ENCODE peak calls at places on chromosomes 7 and 10, in five cellular contexts. One of them, this sample, is unnamed.

GRCh38 chr7:102280521-102280920 is 6.1 kb upstream of the SH2B2 start:
- DNase-seq in activated T-helper 2 cell treated with anti-CD3 and anti-CD28 coated beads, Interferon-gamma antibody, Interleukin-2, Interleukin-4, amounts not matched to agents 10 μg/mL and 5 μg/mL and 100 μg/mL, durations not matched to agents 14 hours and 24 hours and 36 hours: no peak
- DNase-seq in NCI-H1105 treated with DMSO at 0.1 percent for 48 hours: no peak
- DNase-seq in immature natural killer cell: no peak
- DNase-seq in putamen: no peak
- DNase-seq in this sample: no peak

GRCh38 chr10:83212632-83213349 is 926.5 kb upstream of the GHITM start:
- DNase-seq in activated T-helper 2 cell treated with anti-CD3 and anti-CD28 coated beads, Interferon-gamma antibody, Interleukin-2, Interleukin-4, amounts not matched to agents 10 μg/mL and 5 μg/mL and 100 μg/mL, durations not matched to agents 14 hours and 24 hours and 36 hours: no peak
- DNase-seq in NCI-H1105 treated with DMSO at 0.1 percent for 48 hours: no peak
- DNase-seq in immature natural killer cell: no peak
- DNase-seq in putamen: no peak
- DNase-seq in this sample: no peak

GRCh38 chr10:27240891-27241639 is 468 bp upstream of the ACBD5 start:
- DNase-seq in activated T-helper 2 cell treated with anti-CD3 and anti-CD28 coated beads, Interferon-gamma antibody, Interleukin-2, Interleukin-4, amounts not matched to agents 10 μg/mL and 5 μg/mL and 100 μg/mL, durations not matched to agents 14 hours and 24 hours and 36 hours: no peak
- DNase-seq in NCI-H1105 treated with DMSO at 0.1 percent for 48 hours: no peak
- DNase-seq in immature natural killer cell: peak
- DNase-seq in putamen: no peak
- DNase-seq in this sample: no peak

GRCh38 chr10:96276831-96277230 is 5.5 kb upstream of the BLNK start:
- DNase-seq in activated T-helper 2 cell treated with anti-CD3 and anti-CD28 coated beads, Interferon-gamma antibody, Interleukin-2, Interleukin-4, amounts not matched to agents 10 μg/mL and 5 μg/mL and 100 μg/mL, durations not matched to agents 14 hours and 24 hours and 36 hours: no peak
- DNase-seq in NCI-H1105 treated with DMSO at 0.1 percent for 48 hours: no peak
- DNase-seq in immature natural killer cell: no peak
- DNase-seq in putamen: no peak
- DNase-seq in this sample: no peak

GRCh38 chr7:3095046-3095445 is 51.4 kb upstream of the CARD11 start:
- DNase-seq in activated T-helper 2 cell treated with anti-CD3 and anti-CD28 coated beads, Interferon-gamma antibody, Interleukin-2, Interleukin-4, amounts not matched to agents 10 μg/mL and 5 μg/mL and 100 μg/mL, durations not matched to agents 14 hours and 24 hours and 36 hours: peak
- DNase-seq in NCI-H1105 treated with DMSO at 0.1 percent for 48 hours: no peak
- DNase-seq in immature natural killer cell: peak
- DNase-seq in putamen: no peak
- DNase-seq in this sample: no peak

GRCh38 chr7:127776776-127777390 is 124.9 kb downstream of the SND1 start:
- DNase-seq in activated T-helper 2 cell treated with anti-CD3 and anti-CD28 coated beads, Interferon-gamma antibody, Interleukin-2, Interleukin-4, amounts not matched to agents 10 μg/mL and 5 μg/mL and 100 μg/mL, durations not matched to agents 14 hours and 24 hours and 36 hours: no peak
- DNase-seq in NCI-H1105 treated with DMSO at 0.1 percent for 48 hours: no peak
- DNase-seq in immature natural killer cell: no peak
- DNase-seq in putamen: no peak
- DNase-seq in this sample: no peak

GRCh38 chr7:99975782-99976521 is at the start of gene AZGP1:
- DNase-seq in activated T-helper 2 cell treated with anti-CD3 and anti-CD28 coated beads, Interferon-gamma antibody, Interleukin-2, Interleukin-4, amounts not matched to agents 10 μg/mL and 5 μg/mL and 100 μg/mL, durations not matched to agents 14 hours and 24 hours and 36 hours: no peak
- DNase-seq in NCI-H1105 treated with DMSO at 0.1 percent for 48 hours: no peak
- DNase-seq in immature natural killer cell: no peak
- DNase-seq in putamen: peak
- DNase-seq in this sample: no peak

GRCh38 chr7:77455334-77455733 is 39.2 kb upstream of the GSAP start:
- DNase-seq in activated T-helper 2 cell treated with anti-CD3 and anti-CD28 coated beads, Interferon-gamma antibody, Interleukin-2, Interleukin-4, amounts not matched to agents 10 μg/mL and 5 μg/mL and 100 μg/mL, durations not matched to agents 14 hours and 24 hours and 36 hours: no peak
- DNase-seq in NCI-H1105 treated with DMSO at 0.1 percent for 48 hours: no peak
- DNase-seq in immature natural killer cell: no peak
- DNase-seq in putamen: peak
- DNase-seq in this sample: peak

GRCh38 chr10:9229702-9230101 is 1175.2 kb downstream of the GATA3 start:
- DNase-seq in activated T-helper 2 cell treated with anti-CD3 and anti-CD28 coated beads, Interferon-gamma antibody, Interleukin-2, Interleukin-4, amounts not matched to agents 10 μg/mL and 5 μg/mL and 100 μg/mL, durations not matched to agents 14 hours and 24 hours and 36 hours: no peak
- DNase-seq in NCI-H1105 treated with DMSO at 0.1 percent for 48 hours: no peak
- DNase-seq in immature natural killer cell: no peak
- DNase-seq in putamen: no peak
- DNase-seq in this sample: no peak

GRCh38 chr7:151083071-151083823 is at the start of gene TMUB1:
- DNase-seq in activated T-helper 2 cell treated with anti-CD3 and anti-CD28 coated beads, Interferon-gamma antibody, Interleukin-2, Interleukin-4, amounts not matched to agents 10 μg/mL and 5 μg/mL and 100 μg/mL, durations not matched to agents 14 hours and 24 hours and 36 hours: peak
- DNase-seq in NCI-H1105 treated with DMSO at 0.1 percent for 48 hours: peak
- DNase-seq in immature natural killer cell: peak
- DNase-seq in putamen: no peak
- DNase-seq in this sample: peak

GRCh38 chr10:34933676-34934075 is 118.6 kb upstream of the PARD3 start:
- DNase-seq in activated T-helper 2 cell treated with anti-CD3 and anti-CD28 coated beads, Interferon-gamma antibody, Interleukin-2, Interleukin-4, amounts not matched to agents 10 μg/mL and 5 μg/mL and 100 μg/mL, durations not matched to agents 14 hours and 24 hours and 36 hours: no peak
- DNase-seq in NCI-H1105 treated with DMSO at 0.1 percent for 48 hours: no peak
- DNase-seq in immature natural killer cell: no peak
- DNase-seq in putamen: no peak
- DNase-seq in this sample: no peak

GRCh38 chr7:151754142-151754590 is 122.7 kb downstream of the PRKAG2 start:
- DNase-seq in activated T-helper 2 cell treated with anti-CD3 and anti-CD28 coated beads, Interferon-gamma antibody, Interleukin-2, Interleukin-4, amounts not matched to agents 10 μg/mL and 5 μg/mL and 100 μg/mL, durations not matched to agents 14 hours and 24 hours and 36 hours: no peak
- DNase-seq in NCI-H1105 treated with DMSO at 0.1 percent for 48 hours: no peak
- DNase-seq in immature natural killer cell: no peak
- DNase-seq in putamen: no peak
- DNase-seq in this sample: peak

GRCh38 chr7:25032774-25033743 is 53.1 kb upstream of the OSBPL3 start:
- DNase-seq in activated T-helper 2 cell treated with anti-CD3 and anti-CD28 coated beads, Interferon-gamma antibody, Interleukin-2, Interleukin-4, amounts not matched to agents 10 μg/mL and 5 μg/mL and 100 μg/mL, durations not matched to agents 14 hours and 24 hours and 36 hours: no peak
- DNase-seq in NCI-H1105 treated with DMSO at 0.1 percent for 48 hours: no peak
- DNase-seq in immature natural killer cell: no peak
- DNase-seq in putamen: no peak
- DNase-seq in this sample: no peak

GRCh38 chr10:69914373-69915268 is 112.9 kb downstream of the COL13A1 start:
- DNase-seq in activated T-helper 2 cell treated with anti-CD3 and anti-CD28 coated beads, Interferon-gamma antibody, Interleukin-2, Interleukin-4, amounts not matched to agents 10 μg/mL and 5 μg/mL and 100 μg/mL, durations not matched to agents 14 hours and 24 hours and 36 hours: peak
- DNase-seq in NCI-H1105 treated with DMSO at 0.1 percent for 48 hours: peak
- DNase-seq in immature natural killer cell: peak
- DNase-seq in putamen: peak
- DNase-seq in this sample: peak

GRCh38 chr7:17304926-17305325 is 6.5 kb downstream of the AHR start:
- DNase-seq in activated T-helper 2 cell treated with anti-CD3 and anti-CD28 coated beads, Interferon-gamma antibody, Interleukin-2, Interleukin-4, amounts not matched to agents 10 μg/mL and 5 μg/mL and 100 μg/mL, durations not matched to agents 14 hours and 24 hours and 36 hours: no peak
- DNase-seq in NCI-H1105 treated with DMSO at 0.1 percent for 48 hours: peak
- DNase-seq in immature natural killer cell: no peak
- DNase-seq in putamen: no peak
- DNase-seq in this sample: no peak

GRCh38 chr10:114953047-114953446 is 15.1 kb downstream of the TRUB1 start:
- DNase-seq in activated T-helper 2 cell treated with anti-CD3 and anti-CD28 coated beads, Interferon-gamma antibody, Interleukin-2, Interleukin-4, amounts not matched to agents 10 μg/mL and 5 μg/mL and 100 μg/mL, durations not matched to agents 14 hours and 24 hours and 36 hours: no peak
- DNase-seq in NCI-H1105 treated with DMSO at 0.1 percent for 48 hours: no peak
- DNase-seq in immature natural killer cell: no peak
- DNase-seq in putamen: no peak
- DNase-seq in this sample: no peak

GRCh38 chr10:131035779-131036178 is 275.7 kb downstream of the TCERG1L start:
- DNase-seq in activated T-helper 2 cell treated with anti-CD3 and anti-CD28 coated beads, Interferon-gamma antibody, Interleukin-2, Interleukin-4, amounts not matched to agents 10 μg/mL and 5 μg/mL and 100 μg/mL, durations not matched to agents 14 hours and 24 hours and 36 hours: no peak
- DNase-seq in NCI-H1105 treated with DMSO at 0.1 percent for 48 hours: no peak
- DNase-seq in immature natural killer cell: no peak
- DNase-seq in putamen: no peak
- DNase-seq in this sample: no peak

GRCh38 chr10:3248526-3249255 is 76.1 kb upstream of the PITRM1 start:
- DNase-seq in activated T-helper 2 cell treated with anti-CD3 and anti-CD28 coated beads, Interferon-gamma antibody, Interleukin-2, Interleukin-4, amounts not matched to agents 10 μg/mL and 5 μg/mL and 100 μg/mL, durations not matched to agents 14 hours and 24 hours and 36 hours: no peak
- DNase-seq in NCI-H1105 treated with DMSO at 0.1 percent for 48 hours: no peak
- DNase-seq in immature natural killer cell: no peak
- DNase-seq in putamen: no peak
- DNase-seq in this sample: no peak

GRCh38 chr7:38656976-38657375 is 25.8 kb upstream of the AMPH start:
- DNase-seq in activated T-helper 2 cell treated with anti-CD3 and anti-CD28 coated beads, Interferon-gamma antibody, Interleukin-2, Interleukin-4, amounts not matched to agents 10 μg/mL and 5 μg/mL and 100 μg/mL, durations not matched to agents 14 hours and 24 hours and 36 hours: no peak
- DNase-seq in NCI-H1105 treated with DMSO at 0.1 percent for 48 hours: peak
- DNase-seq in immature natural killer cell: no peak
- DNase-seq in putamen: no peak
- DNase-seq in this sample: no peak

GRCh38 chr7:142094861-142095260 is 16.7 kb upstream of the MGAM2 start:
- DNase-seq in activated T-helper 2 cell treated with anti-CD3 and anti-CD28 coated beads, Interferon-gamma antibody, Interleukin-2, Interleukin-4, amounts not matched to agents 10 μg/mL and 5 μg/mL and 100 μg/mL, durations not matched to agents 14 hours and 24 hours and 36 hours: no peak
- DNase-seq in NCI-H1105 treated with DMSO at 0.1 percent for 48 hours: no peak
- DNase-seq in immature natural killer cell: no peak
- DNase-seq in putamen: no peak
- DNase-seq in this sample: no peak

GRCh38 chr10:29922226-29922625 is 137.2 kb downstream of the JCAD start:
- DNase-seq in activated T-helper 2 cell treated with anti-CD3 and anti-CD28 coated beads, Interferon-gamma antibody, Interleukin-2, Interleukin-4, amounts not matched to agents 10 μg/mL and 5 μg/mL and 100 μg/mL, durations not matched to agents 14 hours and 24 hours and 36 hours: no peak
- DNase-seq in NCI-H1105 treated with DMSO at 0.1 percent for 48 hours: no peak
- DNase-seq in immature natural killer cell: no peak
- DNase-seq in putamen: no peak
- DNase-seq in this sample: no peak

GRCh38 chr10:12221323-12222298 is 25.6 kb downstream of the CDC123 start:
- DNase-seq in activated T-helper 2 cell treated with anti-CD3 and anti-CD28 coated beads, Interferon-gamma antibody, Interleukin-2, Interleukin-4, amounts not matched to agents 10 μg/mL and 5 μg/mL and 100 μg/mL, durations not matched to agents 14 hours and 24 hours and 36 hours: no peak
- DNase-seq in NCI-H1105 treated with DMSO at 0.1 percent for 48 hours: no peak
- DNase-seq in immature natural killer cell: no peak
- DNase-seq in putamen: no peak
- DNase-seq in this sample: no peak

GRCh38 chr7:35424869-35425495 is 171.1 kb upstream of the TBX20 start:
- DNase-seq in activated T-helper 2 cell treated with anti-CD3 and anti-CD28 coated beads, Interferon-gamma antibody, Interleukin-2, Interleukin-4, amounts not matched to agents 10 μg/mL and 5 μg/mL and 100 μg/mL, durations not matched to agents 14 hours and 24 hours and 36 hours: peak
- DNase-seq in NCI-H1105 treated with DMSO at 0.1 percent for 48 hours: peak
- DNase-seq in immature natural killer cell: peak
- DNase-seq in putamen: no peak
- DNase-seq in this sample: no peak

GRCh38 chr10:12483996-12484944 is 134.9 kb downstream of the CAMK1D start:
- DNase-seq in activated T-helper 2 cell treated with anti-CD3 and anti-CD28 coated beads, Interferon-gamma antibody, Interleukin-2, Interleukin-4, amounts not matched to agents 10 μg/mL and 5 μg/mL and 100 μg/mL, durations not matched to agents 14 hours and 24 hours and 36 hours: no peak
- DNase-seq in NCI-H1105 treated with DMSO at 0.1 percent for 48 hours: no peak
- DNase-seq in immature natural killer cell: no peak
- DNase-seq in putamen: no peak
- DNase-seq in this sample: peak

GRCh38 chr10:88651131-88651541 is 13.1 kb upstream of the LIPF start:
- DNase-seq in activated T-helper 2 cell treated with anti-CD3 and anti-CD28 coated beads, Interferon-gamma antibody, Interleukin-2, Interleukin-4, amounts not matched to agents 10 μg/mL and 5 μg/mL and 100 μg/mL, durations not matched to agents 14 hours and 24 hours and 36 hours: no peak
- DNase-seq in NCI-H1105 treated with DMSO at 0.1 percent for 48 hours: no peak
- DNase-seq in immature natural killer cell: no peak
- DNase-seq in putamen: no peak
- DNase-seq in this sample: no peak

GRCh38 chr7:102834999-102835398 is 77.8 kb upstream of the LRRC17 start:
- DNase-seq in activated T-helper 2 cell treated with anti-CD3 and anti-CD28 coated beads, Interferon-gamma antibody, Interleukin-2, Interleukin-4, amounts not matched to agents 10 μg/mL and 5 μg/mL and 100 μg/mL, durations not matched to agents 14 hours and 24 hours and 36 hours: no peak
- DNase-seq in NCI-H1105 treated with DMSO at 0.1 percent for 48 hours: no peak
- DNase-seq in immature natural killer cell: no peak
- DNase-seq in putamen: no peak
- DNase-seq in this sample: no peak

GRCh38 chr10:132417957-132418441 is 21.0 kb downstream of the PWWP2B start:
- DNase-seq in activated T-helper 2 cell treated with anti-CD3 and anti-CD28 coated beads, Interferon-gamma antibody, Interleukin-2, Interleukin-4, amounts not matched to agents 10 μg/mL and 5 μg/mL and 100 μg/mL, durations not matched to agents 14 hours and 24 hours and 36 hours: no peak
- DNase-seq in NCI-H1105 treated with DMSO at 0.1 percent for 48 hours: no peak
- DNase-seq in immature natural killer cell: no peak
- DNase-seq in putamen: no peak
- DNase-seq in this sample: no peak

GRCh38 chr10:107749235-107749634 is 584.7 kb upstream of the SORCS1 start:
- DNase-seq in activated T-helper 2 cell treated with anti-CD3 and anti-CD28 coated beads, Interferon-gamma antibody, Interleukin-2, Interleukin-4, amounts not matched to agents 10 μg/mL and 5 μg/mL and 100 μg/mL, durations not matched to agents 14 hours and 24 hours and 36 hours: no peak
- DNase-seq in NCI-H1105 treated with DMSO at 0.1 percent for 48 hours: no peak
- DNase-seq in immature natural killer cell: no peak
- DNase-seq in putamen: no peak
- DNase-seq in this sample: no peak

GRCh38 chr7:91771394-91771793 is 109.1 kb downstream of the MTERF1 start:
- DNase-seq in activated T-helper 2 cell treated with anti-CD3 and anti-CD28 coated beads, Interferon-gamma antibody, Interleukin-2, Interleukin-4, amounts not matched to agents 10 μg/mL and 5 μg/mL and 100 μg/mL, durations not matched to agents 14 hours and 24 hours and 36 hours: no peak
- DNase-seq in NCI-H1105 treated with DMSO at 0.1 percent for 48 hours: no peak
- DNase-seq in immature natural killer cell: no peak
- DNase-seq in putamen: no peak
- DNase-seq in this sample: no peak

GRCh38 chr7:149865437-149865836 is 8.3 kb upstream of the ATP6V0E2 start:
- DNase-seq in activated T-helper 2 cell treated with anti-CD3 and anti-CD28 coated beads, Interferon-gamma antibody, Interleukin-2, Interleukin-4, amounts not matched to agents 10 μg/mL and 5 μg/mL and 100 μg/mL, durations not matched to agents 14 hours and 24 hours and 36 hours: peak
- DNase-seq in NCI-H1105 treated with DMSO at 0.1 percent for 48 hours: no peak
- DNase-seq in immature natural killer cell: peak
- DNase-seq in putamen: no peak
- DNase-seq in this sample: no peak

GRCh38 chr10:71598673-71599072 is 120.9 kb downstream of the C10orf105 start:
- DNase-seq in activated T-helper 2 cell treated with anti-CD3 and anti-CD28 coated beads, Interferon-gamma antibody, Interleukin-2, Interleukin-4, amounts not matched to agents 10 μg/mL and 5 μg/mL and 100 μg/mL, durations not matched to agents 14 hours and 24 hours and 36 hours: no peak
- DNase-seq in NCI-H1105 treated with DMSO at 0.1 percent for 48 hours: no peak
- DNase-seq in immature natural killer cell: no peak
- DNase-seq in putamen: peak
- DNase-seq in this sample: peak

GRCh38 chr10:131888186-131888604 is 12.6 kb upstream of the PPP2R2D start:
- DNase-seq in activated T-helper 2 cell treated with anti-CD3 and anti-CD28 coated beads, Interferon-gamma antibody, Interleukin-2, Interleukin-4, amounts not matched to agents 10 μg/mL and 5 μg/mL and 100 μg/mL, durations not matched to agents 14 hours and 24 hours and 36 hours: no peak
- DNase-seq in NCI-H1105 treated with DMSO at 0.1 percent for 48 hours: no peak
- DNase-seq in immature natural killer cell: no peak
- DNase-seq in putamen: no peak
- DNase-seq in this sample: no peak

GRCh38 chr7:16739863-16740622 is 13.5 kb upstream of the TSPAN13 start:
- DNase-seq in activated T-helper 2 cell treated with anti-CD3 and anti-CD28 coated beads, Interferon-gamma antibody, Interleukin-2, Interleukin-4, amounts not matched to agents 10 μg/mL and 5 μg/mL and 100 μg/mL, durations not matched to agents 14 hours and 24 hours and 36 hours: no peak
- DNase-seq in NCI-H1105 treated with DMSO at 0.1 percent for 48 hours: peak
- DNase-seq in immature natural killer cell: no peak
- DNase-seq in putamen: no peak
- DNase-seq in this sample: no peak

GRCh38 chr7:36287371-36288241 is 102.1 kb upstream of the ANLN start:
- DNase-seq in activated T-helper 2 cell treated with anti-CD3 and anti-CD28 coated beads, Interferon-gamma antibody, Interleukin-2, Interleukin-4, amounts not matched to agents 10 μg/mL and 5 μg/mL and 100 μg/mL, durations not matched to agents 14 hours and 24 hours and 36 hours: peak
- DNase-seq in NCI-H1105 treated with DMSO at 0.1 percent for 48 hours: no peak
- DNase-seq in immature natural killer cell: no peak
- DNase-seq in putamen: no peak
- DNase-seq in this sample: no peak

GRCh38 chr7:75920431-75921161 is 5.6 kb downstream of the POR start:
- DNase-seq in activated T-helper 2 cell treated with anti-CD3 and anti-CD28 coated beads, Interferon-gamma antibody, Interleukin-2, Interleukin-4, amounts not matched to agents 10 μg/mL and 5 μg/mL and 100 μg/mL, durations not matched to agents 14 hours and 24 hours and 36 hours: no peak
- DNase-seq in NCI-H1105 treated with DMSO at 0.1 percent for 48 hours: no peak
- DNase-seq in immature natural killer cell: no peak
- DNase-seq in putamen: no peak
- DNase-seq in this sample: no peak

GRCh38 chr7:99742737-99743394 is 7.9 kb upstream of the CYP3A7 start:
- DNase-seq in activated T-helper 2 cell treated with anti-CD3 and anti-CD28 coated beads, Interferon-gamma antibody, Interleukin-2, Interleukin-4, amounts not matched to agents 10 μg/mL and 5 μg/mL and 100 μg/mL, durations not matched to agents 14 hours and 24 hours and 36 hours: no peak
- DNase-seq in NCI-H1105 treated with DMSO at 0.1 percent for 48 hours: no peak
- DNase-seq in immature natural killer cell: no peak
- DNase-seq in putamen: no peak
- DNase-seq in this sample: no peak

GRCh38 chr10:86061301-86061873 is 305.2 kb downstream of the GRID1 start:
- DNase-seq in activated T-helper 2 cell treated with anti-CD3 and anti-CD28 coated beads, Interferon-gamma antibody, Interleukin-2, Interleukin-4, amounts not matched to agents 10 μg/mL and 5 μg/mL and 100 μg/mL, durations not matched to agents 14 hours and 24 hours and 36 hours: no peak
- DNase-seq in NCI-H1105 treated with DMSO at 0.1 percent for 48 hours: no peak
- DNase-seq in immature natural killer cell: no peak
- DNase-seq in putamen: no peak
- DNase-seq in this sample: no peak

GRCh38 chr7:93921607-93922446 is at the start of gene GNG11:
- DNase-seq in activated T-helper 2 cell treated with anti-CD3 and anti-CD28 coated beads, Interferon-gamma antibody, Interleukin-2, Interleukin-4, amounts not matched to agents 10 μg/mL and 5 μg/mL and 100 μg/mL, durations not matched to agents 14 hours and 24 hours and 36 hours: peak
- DNase-seq in NCI-H1105 treated with DMSO at 0.1 percent for 48 hours: peak
- DNase-seq in immature natural killer cell: peak
- DNase-seq in putamen: peak
- DNase-seq in this sample: peak

This sample was measured in right atrium auricular region.